ENCODE peak calls at places on chromosomes 4 and X, in four cellular contexts. Y is H1, I is K562, Q is HepG2. C is an unnamed sample.
A peak's percentile ranks its signal among the peaks of the same experiment; 100 is the strongest.

GRCh38 chr4:100240008-100240407 is 49.7 kb upstream of the DDIT4L start:
- DNase-seq in Y (no peak), I (no peak), Q (no peak), C (no peak)

GRCh38 chr4:6381571-6382123 is 90.8 kb downstream of the PPP2R2C start:
- DNase-seq in Y (no peak), I (no peak), Q (no peak), C (no peak)

GRCh38 chr4:124931050-124931449 is 218.5 kb upstream of the ANKRD50 start:
- DNase-seq in Y (no peak), I (no peak), Q (no peak), C (no peak)

GRCh38 chrX:153828723-153829548 is 1.4 kb downstream of the PDZD4 start:
- DNase-seq in Y (peak; percentile 69), I (no peak), Q (peak; percentile 2), C (no peak)

GRCh38 chr4:173829565-173829964 is 299.5 kb upstream of the HAND2 start:
- DNase-seq in Y (no peak), I (no peak), Q (no peak), C (no peak)

GRCh38 chrX:15465896-15466651 is 27.1 kb downstream of the PIR start:
- DNase-seq in Y (peak; percentile 67), I (peak; percentile 9), Q (no peak), C (no peak)

GRCh38 chr4:48041535-48042137 is 25.1 kb downstream of the NIPAL1 start:
- DNase-seq in Y (no peak), I (no peak), Q (no peak), C (no peak)

GRCh38 chrX:13495232-13495631 is 74.2 kb upstream of the EGFL6 start:
- DNase-seq in Y (no peak), I (no peak), Q (no peak), C (peak; percentile 23)

GRCh38 chrX:100477468-100477867 is 67.4 kb upstream of the PCDH19 start:
- DNase-seq in Y (no peak), I (no peak), Q (no peak), C (no peak)
- TF ChIP-seq SRF in Y (no peak), I (no peak), Q (no peak), C (no peak)

DNA sequence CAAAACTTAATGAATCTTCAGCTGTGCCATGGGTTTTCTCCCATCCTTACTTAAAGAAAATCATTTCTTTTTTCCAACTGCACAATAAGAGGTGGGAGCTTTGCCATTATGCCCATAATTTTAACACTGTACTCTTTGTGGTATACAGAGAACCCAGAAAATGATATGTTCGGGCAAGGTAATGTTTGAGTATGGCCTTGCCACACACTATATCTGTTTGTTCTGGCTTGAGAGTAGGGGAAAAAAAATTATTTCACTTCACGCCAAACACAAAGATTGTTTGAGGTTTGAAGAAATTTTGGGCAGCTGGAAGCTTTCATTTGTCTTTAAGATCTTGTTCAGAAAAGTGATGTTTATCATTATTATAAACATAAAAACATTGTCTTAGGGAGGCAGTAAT is 115.3 kb upstream of the NAP1L5 start:
- DNase-seq in Y (no peak), I (no peak), Q (no peak), C (no peak)
- H3K79me2 ChIP-seq in Y (no peaks in the 10 kb centered on the region), I (peaks cover 37% of the 10 kb centered on the region), Q (peaks cover 91% of the 10 kb centered on the region), C (no peaks in the 10 kb centered on the region)

GRCh38 chr4:123624959-123625358 is 228.4 kb downstream of the SPRY1 start:
- DNase-seq in Y (no peak), I (no peak), Q (no peak), C (no peak)
- TF ChIP-seq ATF3 in Y (no peak), I (no peak), Q (no peak), C (no peak)

DNA sequence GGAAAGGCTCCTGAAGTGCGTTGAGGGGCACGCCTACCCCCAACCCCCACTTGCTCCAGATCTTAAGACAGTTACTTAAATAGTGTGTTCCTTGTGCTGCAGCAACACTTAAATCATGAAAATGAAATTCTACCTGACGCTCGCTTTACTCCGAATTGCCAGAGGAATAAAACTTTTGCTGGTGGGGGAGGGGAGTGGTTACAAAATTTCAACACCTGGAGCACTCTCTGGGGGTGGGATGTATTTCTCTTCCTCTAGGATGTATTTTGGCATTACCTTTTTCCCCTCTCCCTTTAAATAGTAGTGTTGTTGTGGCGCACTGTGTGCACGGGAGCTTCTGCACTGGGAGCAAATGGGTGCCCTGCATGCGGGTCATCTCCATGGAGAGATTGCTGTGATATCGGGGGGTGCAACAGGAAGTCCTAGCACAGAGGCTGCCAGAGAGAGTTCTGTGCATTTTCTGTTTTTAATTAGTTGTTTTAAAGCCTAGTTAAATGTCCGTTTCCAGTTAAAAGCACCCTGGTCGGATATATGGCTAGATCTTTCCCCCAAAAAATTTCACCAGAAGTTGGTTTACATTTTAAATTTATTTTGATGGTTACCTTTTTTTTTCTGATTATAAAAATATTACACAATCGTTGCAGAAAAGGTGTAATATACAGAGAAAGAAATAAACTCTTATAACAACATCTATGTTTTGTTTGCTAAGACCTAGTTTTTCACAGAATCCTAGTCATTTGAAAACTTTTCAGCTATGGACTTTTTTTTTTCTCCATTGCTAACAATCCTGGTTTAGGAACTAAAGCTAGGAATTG is 207.6 kb downstream of the SOWAHB start:
- DNase-seq in Y (no peak), I (no peak), Q (no peak), C (no peak)
- TF ChIP-seq SRF in Y (no peak), I (no peak), Q (no peak), C (no peak)

GRCh38 chr4:168859100-168859499 is 151.0 kb downstream of the CBR4 start:
- DNase-seq in Y (no peak), I (no peak), Q (no peak), C (no peak)
- H3K79me2 ChIP-seq in Y (no peaks in the 10 kb centered on the region), I (no peaks in the 10 kb centered on the region), Q (no peaks in the 10 kb centered on the region), C (peaks cover 92% of the 10 kb centered on the region)

C was measured in HCT116.